ENCODE peak calls at places on chromosomes 16 and 17, in six cellular contexts. A is K562, B is WTC11, I is GM23338, Z is GM12878, X is HepG2. C is an unnamed sample.

GRCh38 chr16:11064202-11064540 is 119.8 kb downstream of the CLEC16A start:
- DNase-seq in X (no peak), I (no peak), Z (no peak), A (no peak), B (no peak), C (no peak)

GRCh38 chr17:65530985-65531507 is 30.4 kb downstream of the AXIN2 start:
- DNase-seq in A (no peak), Z (no peak), B (no peak), X (no peak), I (no peak), C (no peak)

GRCh38 chr16:50301626-50302471 is 35.5 kb downstream of the ADCY7 start:
- DNase-seq in Z (no peak), X (no peak), A (no peak), B (no peak), I (no peak), C (no peak)

GRCh38 chr17:78013683-78014467 is 55.4 kb downstream of the TNRC6C start:
- DNase-seq in Z (peak), A (peak), B (peak), I (peak), X (peak), C (peak)

GRCh38 chr17:74325743-74326379 is at the start of gene KIF19:
- DNase-seq in B (peak), X (no peak), I (peak), A (peak), Z (no peak), C (no peak)

GRCh38 chr17:65963179-65963578 is 228.8 kb downstream of the CEP112 start:
- DNase-seq in I (no peak), Z (no peak), A (no peak), X (no peak), B (no peak), C (no peak)

GRCh38 chr17:17141860-17142552 is 64.1 kb downstream of the PLD6 start:
- DNase-seq in A (peak), I (peak), B (peak), X (no peak), Z (no peak), C (peak)

GRCh38 chr16:346587-346986 is 5.9 kb downstream of the AXIN1 start:
- DNase-seq in Z (no peak), I (no peak), A (no peak), X (no peak), B (no peak), C (no peak)

GRCh38 chr17:14201087-14201486 is 35.6 kb downstream of the CDRT15 start:
- DNase-seq in I (no peak), B (no peak), A (no peak), Z (no peak), X (no peak), C (no peak)

GRCh38 chr17:79627184-79627765 is 16.4 kb upstream of the RBFOX3 start:
- DNase-seq in A (no peak), Z (no peak), I (no peak), X (no peak), B (peak), C (peak)

GRCh38 chr16:58098207-58099096 is 30.7 kb downstream of the CFAP20 start:
- DNase-seq in Z (no peak), I (no peak), B (no peak), X (no peak), A (no peak), C (no peak)

GRCh38 chr16:30697264-30698138 is 1.5 kb upstream of the SRCAP start:
- DNase-seq in Z (no peak), B (no peak), I (peak), A (peak), X (no peak), C (peak)

GRCh38 chr17:40177275-40177874 is at the start of gene RAPGEFL1:
- DNase-seq in I (peak), Z (peak), A (peak), X (no peak), B (peak), C (peak)

GRCh38 chr16:17552351-17552750 is 81.6 kb upstream of the XYLT1 start:
- DNase-seq in X (no peak), A (no peak), I (no peak), Z (no peak), B (no peak), C (no peak)

GRCh38 chr17:7014995-7015586 is 2.7 kb downstream of the RNASEK start:
- DNase-seq in I (peak), X (no peak), Z (peak), B (no peak), A (no peak), C (no peak)
- TF ChIP-seq CREB1 in I (no peak), X (no peak), Z (no peak), B (no peak), A (no peak), C (no peak)

GRCh38 chr17:76506408-76507328 is 5.4 kb upstream of the RHBDF2 start:
- DNase-seq in X (peak), I (peak), Z (peak), A (peak), B (peak), C (peak)

GRCh38 chr17:76512366-76513305 is 11.4 kb upstream of the RHBDF2 start:
- DNase-seq in A (no peak), I (no peak), Z (no peak), X (no peak), B (no peak), C (no peak)

GRCh38 chr17:76515291-76515949 is 14.2 kb upstream of the RHBDF2 start:
- DNase-seq in Z (peak), I (no peak), X (no peak), A (no peak), B (no peak), C (no peak)

GRCh38 chr17:76513306-76513692 is 12.1 kb upstream of the RHBDF2 start:
- DNase-seq in I (no peak), A (no peak), B (no peak), X (no peak), Z (no peak), C (no peak)

DNA sequence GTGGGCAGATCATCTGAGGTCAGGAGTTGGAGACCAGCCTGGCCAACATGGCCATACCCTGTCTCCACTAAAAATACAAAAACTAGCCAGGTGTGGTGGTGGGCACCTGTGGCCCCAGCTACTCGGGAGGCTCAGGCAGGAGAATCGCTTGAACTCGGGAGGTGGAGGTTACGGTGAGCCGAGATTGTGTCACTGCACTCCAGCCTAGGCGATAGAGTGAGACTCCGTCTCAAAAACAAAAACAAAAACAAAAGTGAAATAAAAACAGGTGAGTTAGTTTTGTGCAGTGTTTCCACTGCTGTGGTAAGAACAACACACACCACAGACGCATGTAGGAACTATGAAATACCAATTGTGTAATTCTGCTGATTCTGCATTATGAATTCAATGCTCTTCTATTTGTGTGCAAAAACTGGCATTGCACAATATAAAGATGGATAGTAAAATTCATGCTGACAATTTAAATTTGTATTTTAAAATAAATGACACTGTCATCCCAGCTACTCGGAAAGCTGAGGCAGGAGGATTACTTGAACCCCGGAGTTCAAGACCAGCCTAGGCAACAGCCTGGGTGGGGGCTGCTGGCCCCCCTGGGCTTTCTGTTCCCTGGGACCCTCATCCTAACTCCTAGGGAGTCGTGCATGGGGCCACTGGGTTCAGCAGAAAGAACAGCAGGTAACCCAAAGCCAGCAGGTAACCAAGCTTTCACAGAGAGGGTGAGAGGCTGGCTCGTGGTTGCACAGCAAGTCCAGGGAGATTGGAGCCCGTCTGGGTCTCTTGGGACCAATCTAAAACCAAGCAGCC is 10.5 kb upstream of the RHBDF2 start:
- DNase-seq in I (no peak), B (no peak), Z (no peak), X (no peak), A (no peak), C (no peak)
- TF ChIP-seq CREB1 in I (no peak), B (no peak), Z (no peak), X (no peak), A (no peak), C (no peak)

DNA sequence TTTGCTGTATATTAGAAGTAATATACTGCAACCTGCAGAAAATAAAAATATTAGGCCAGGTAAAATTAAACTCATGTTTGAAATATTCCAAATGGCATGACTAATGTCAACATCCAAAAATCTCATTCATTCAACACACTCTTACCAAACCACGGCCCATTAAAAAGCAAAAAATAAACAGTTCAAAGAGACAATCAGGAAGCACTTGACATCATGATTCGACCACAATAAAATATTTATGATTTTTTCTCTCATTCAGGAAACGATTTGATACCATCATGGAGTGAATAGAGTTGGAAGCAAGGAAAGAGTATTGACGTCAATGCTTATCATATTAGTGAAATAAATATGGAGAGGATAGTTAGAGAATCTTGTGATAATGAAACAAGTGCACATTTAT is 354.1 kb downstream of the KCNJ2 start:
- DNase-seq in B (no peak), X (no peak), Z (no peak), I (no peak), A (no peak), C (no peak)
- TF ChIP-seq CREB1 in B (no peak), X (no peak), Z (no peak), I (no peak), A (no peak), C (no peak)

GRCh38 chr17:52410781-52411180 is 252.3 kb upstream of the CA10 start:
- DNase-seq in Z (no peak), B (no peak), X (peak), A (no peak), I (no peak), C (no peak)
- TF ChIP-seq CREB1 in Z (no peak), B (no peak), X (no peak), A (no peak), I (no peak), C (no peak)

GRCh38 chr17:63928966-63929695 is 3.0 kb downstream of the CD79B start:
- DNase-seq in Z (no peak), A (no peak), I (no peak), B (no peak), X (no peak), C (no peak)

GRCh38 chr17:63927464-63928171 is 4.5 kb downstream of the CD79B start:
- DNase-seq in B (no peak), X (no peak), I (no peak), Z (no peak), A (no peak), C (no peak)

GRCh38 chr17:63926164-63926563 is 6.0 kb downstream of the CD79B start:
- DNase-seq in X (no peak), I (no peak), Z (no peak), A (no peak), B (no peak), C (no peak)

GRCh38 chr17:63928172-63928666 is 3.9 kb downstream of the CD79B start:
- DNase-seq in A (no peak), I (no peak), Z (no peak), B (no peak), X (no peak), C (no peak)

GRCh38 chr17:63925615-63926014 is 6.5 kb downstream of the CD79B start:
- DNase-seq in B (no peak), Z (no peak), A (no peak), I (no peak), X (no peak), C (no peak)
- TF ChIP-seq CREB1 in B (no peak), Z (no peak), A (no peak), I (no peak), X (no peak), C (no peak)

DNA sequence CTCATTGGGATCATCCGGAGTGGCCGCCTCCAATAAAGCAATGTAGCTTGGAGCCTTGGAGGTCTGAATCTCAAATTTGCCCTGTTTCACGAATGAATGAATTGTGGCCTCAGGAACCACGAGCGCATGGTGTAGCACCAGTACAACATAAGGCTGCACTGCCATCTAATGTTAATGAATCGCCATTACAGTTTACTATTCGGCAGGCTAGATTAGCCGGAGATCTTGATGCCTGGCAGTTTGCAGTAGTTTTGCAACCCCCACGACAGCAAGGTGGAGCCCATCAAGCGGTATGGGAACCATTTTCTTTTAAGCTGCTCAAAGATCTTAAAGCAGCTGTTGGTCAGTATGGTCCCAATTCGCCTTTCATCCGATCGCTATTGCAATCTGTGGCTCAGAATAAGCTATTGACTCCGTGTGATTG is 18.8 kb downstream of the ALOX15B start:
- DNase-seq in X (peak), B (peak), A (peak), I (peak), Z (peak), C (peak)
- TF ChIP-seq CREB1 in X (no peak), B (no peak), A (no peak), I (no peak), Z (no peak), C (no peak)

DNA sequence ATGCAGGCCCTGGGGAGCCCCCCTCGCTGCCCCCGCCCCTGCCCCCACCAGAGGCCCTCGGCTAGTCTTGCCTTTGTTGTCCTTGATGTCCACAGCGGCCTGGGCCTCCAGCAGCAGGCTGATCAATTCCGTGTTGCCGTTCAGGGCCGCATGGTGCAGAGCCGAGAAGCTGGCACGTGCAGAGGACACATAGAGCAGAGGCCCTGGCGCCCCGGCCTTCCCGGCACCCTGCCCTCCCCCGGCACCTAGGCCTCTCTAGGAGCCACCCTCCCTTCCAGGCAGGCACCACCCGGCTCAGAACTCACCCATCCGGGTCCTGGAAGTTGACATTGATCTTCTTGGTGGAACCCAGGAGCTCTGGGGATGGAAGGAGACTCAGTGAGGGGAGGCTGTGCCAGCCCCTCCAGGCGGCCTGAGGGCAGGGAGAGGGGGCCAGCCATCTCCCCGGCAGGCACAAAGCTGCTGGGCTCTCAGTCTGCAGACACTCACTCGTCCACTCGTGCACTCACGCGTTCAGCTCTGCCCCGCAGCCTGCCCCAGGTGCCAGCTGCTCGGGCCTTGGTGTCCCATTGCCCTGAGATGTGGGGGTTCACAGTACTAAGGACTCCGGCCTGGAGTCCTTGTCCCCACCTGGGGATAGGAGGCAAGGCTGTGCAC is 6.3 kb downstream of the CASKIN1 start:
- DNase-seq in Z (no peak), A (no peak), I (no peak), B (no peak), X (peak), C (no peak)
- TF ChIP-seq CREB1 in Z (no peak), A (no peak), I (no peak), B (no peak), X (no peak), C (no peak)

C was measured in H1.